ENCODE peak calls at places on chromosome 21, in six cellular contexts. One of them, this sample, is unnamed.

GRCh38 chr21:22260274-22260673 is 1262.1 kb downstream of the NCAM2 start:
- DNase-seq in sigmoid colon: no peak
- DNase-seq in prostate gland: no peak
- DNase-seq in suprapubic skin: no peak
- DNase-seq in HCT116: no peak
- DNase-seq in stomach: no peak
- DNase-seq in this sample: no peak

GRCh38 chr21:36169465-36170128 is 13.0 kb downstream of the DOP1B start:
- DNase-seq in sigmoid colon: no peak
- DNase-seq in prostate gland: no peak
- DNase-seq in suprapubic skin: no peak
- DNase-seq in HCT116: no peak
- DNase-seq in stomach: no peak
- DNase-seq in this sample: no peak

GRCh38 chr21:35953570-35953969 is 106.8 kb downstream of the SETD4 start:
- DNase-seq in sigmoid colon: no peak
- DNase-seq in prostate gland: peak; percentile 42
- DNase-seq in suprapubic skin: no peak
- DNase-seq in HCT116: no peak
- DNase-seq in stomach: no peak
- DNase-seq in this sample: no peak

GRCh38 chr21:35505067-35505466 is 456.0 kb upstream of the RUNX1 start:
- DNase-seq in sigmoid colon: no peak
- DNase-seq in prostate gland: no peak
- DNase-seq in suprapubic skin: no peak
- DNase-seq in HCT116: no peak
- DNase-seq in stomach: no peak
- DNase-seq in this sample: no peak

GRCh38 chr21:25895565-25896205 is 160.9 kb downstream of the GABPA start:
- DNase-seq in sigmoid colon: no peak
- DNase-seq in prostate gland: no peak
- DNase-seq in suprapubic skin: no peak
- DNase-seq in HCT116: no peak
- DNase-seq in stomach: no peak
- DNase-seq in this sample: peak; percentile 40

GRCh38 chr21:22019766-22020165 is 1021.6 kb downstream of the NCAM2 start:
- DNase-seq in sigmoid colon: no peak
- DNase-seq in prostate gland: no peak
- DNase-seq in suprapubic skin: no peak
- DNase-seq in HCT116: no peak
- DNase-seq in stomach: no peak
- DNase-seq in this sample: no peak

GRCh38 chr21:36663033-36663855 is 35.7 kb upstream of the SIM2 start:
- DNase-seq in sigmoid colon: no peak
- DNase-seq in prostate gland: no peak
- DNase-seq in suprapubic skin: no peak
- DNase-seq in HCT116: no peak
- DNase-seq in stomach: no peak
- DNase-seq in this sample: no peak

GRCh38 chr21:38768385-38769071 is 37.2 kb upstream of the ETS2 start:
- DNase-seq in sigmoid colon: no peak
- DNase-seq in prostate gland: no peak
- DNase-seq in suprapubic skin: no peak
- DNase-seq in HCT116: no peak
- DNase-seq in stomach: no peak
- DNase-seq in this sample: no peak

GRCh38 chr21:30880914-30881313 is 466 bp downstream of the KRTAP11-1 start:
- DNase-seq in sigmoid colon: no peak
- DNase-seq in prostate gland: no peak
- DNase-seq in suprapubic skin: no peak
- DNase-seq in HCT116: no peak
- DNase-seq in stomach: no peak
- DNase-seq in this sample: no peak

GRCh38 chr21:20259035-20259867 is 739.0 kb upstream of the NCAM2 start:
- DNase-seq in sigmoid colon: no peak
- DNase-seq in prostate gland: no peak
- DNase-seq in suprapubic skin: no peak
- DNase-seq in HCT116: no peak
- DNase-seq in stomach: no peak
- DNase-seq in this sample: no peak

GRCh38 chr21:33554982-33555344 is 12.1 kb downstream of the SON start:
- DNase-seq in sigmoid colon: no peak
- DNase-seq in prostate gland: no peak
- DNase-seq in suprapubic skin: no peak
- DNase-seq in HCT116: no peak
- DNase-seq in stomach: no peak
- DNase-seq in this sample: no peak

GRCh38 chr21:31236528-31236927 is 107.5 kb downstream of the TIAM1 start:
- DNase-seq in sigmoid colon: no peak
- DNase-seq in prostate gland: no peak
- DNase-seq in suprapubic skin: no peak
- DNase-seq in HCT116: no peak
- DNase-seq in stomach: no peak
- DNase-seq in this sample: no peak

GRCh38 chr21:42332557-42332956 is 17.3 kb upstream of the TFF3 start:
- DNase-seq in sigmoid colon: no peak
- DNase-seq in prostate gland: no peak
- DNase-seq in suprapubic skin: no peak
- DNase-seq in HCT116: no peak
- DNase-seq in stomach: no peak
- DNase-seq in this sample: no peak

GRCh38 chr21:42337276-42337675 is 13.5 kb downstream of the TFF2 start:
- DNase-seq in sigmoid colon: peak; percentile 5
- DNase-seq in prostate gland: no peak
- DNase-seq in suprapubic skin: no peak
- DNase-seq in HCT116: no peak
- DNase-seq in stomach: no peak
- DNase-seq in this sample: no peak

GRCh38 chr21:42337830-42338729 is 12.7 kb downstream of the TFF2 start:
- DNase-seq in sigmoid colon: peak; percentile 75
- DNase-seq in prostate gland: peak; percentile 88
- DNase-seq in suprapubic skin: peak; percentile 76
- DNase-seq in HCT116: no peak
- DNase-seq in stomach: peak; percentile 90
- DNase-seq in this sample: peak; percentile 2

GRCh38 chr21:42338730-42339715 is 11.8 kb downstream of the TFF2 start:
- DNase-seq in sigmoid colon: peak; percentile 53
- DNase-seq in prostate gland: no peak
- DNase-seq in suprapubic skin: no peak
- DNase-seq in HCT116: no peak
- DNase-seq in stomach: no peak
- DNase-seq in this sample: no peak

DNA sequence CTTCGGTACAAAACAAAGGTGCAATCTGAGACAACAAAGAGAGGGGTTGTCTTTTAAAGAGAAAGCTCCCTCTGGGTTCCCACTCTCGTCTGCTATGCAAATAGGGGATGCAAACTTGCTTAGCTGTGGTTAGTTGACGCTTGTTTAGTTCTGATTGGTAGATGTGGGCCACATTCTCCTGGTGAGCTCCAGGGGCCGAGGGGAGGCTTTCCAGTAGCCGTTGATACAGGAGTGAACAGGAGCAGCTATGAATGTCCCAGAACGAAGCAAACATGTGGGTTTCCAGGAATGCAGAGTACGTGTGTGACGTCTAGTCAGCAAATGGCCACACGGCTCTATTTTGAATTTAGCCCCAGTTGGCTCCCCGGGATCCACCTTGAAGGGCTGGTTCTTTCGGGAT is 14.7 kb downstream of the TFF2 start:
- DNase-seq in sigmoid colon: peak; percentile 15
- DNase-seq in prostate gland: no peak
- DNase-seq in suprapubic skin: no peak
- DNase-seq in HCT116: no peak
- DNase-seq in stomach: no peak
- DNase-seq in this sample: no peak
- TF ChIP-seq POLR2AphosphoS5 in sigmoid colon: no peak
- TF ChIP-seq POLR2AphosphoS5 in prostate gland: no peak
- TF ChIP-seq POLR2AphosphoS5 in suprapubic skin: no peak
- TF ChIP-seq POLR2AphosphoS5 in HCT116: no peak
- TF ChIP-seq POLR2AphosphoS5 in stomach: no peak
- TF ChIP-seq POLR2AphosphoS5 in this sample: no peak

GRCh38 chr21:32411366-32412161 is 942 bp upstream of the EVA1C start:
- DNase-seq in sigmoid colon: peak; percentile 97
- DNase-seq in prostate gland: peak; percentile 93
- DNase-seq in suprapubic skin: peak; percentile 96
- DNase-seq in HCT116: no peak
- DNase-seq in stomach: peak; percentile 97
- DNase-seq in this sample: no peak
- TF ChIP-seq POLR2AphosphoS5 in sigmoid colon: peak; percentile 96
- TF ChIP-seq POLR2AphosphoS5 in prostate gland: peak; percentile 96
- TF ChIP-seq POLR2AphosphoS5 in suprapubic skin: peak; percentile 95
- TF ChIP-seq POLR2AphosphoS5 in HCT116: peak; percentile 77
- TF ChIP-seq POLR2AphosphoS5 in stomach: peak; percentile 99
- TF ChIP-seq POLR2AphosphoS5 in this sample: no peak

GRCh38 chr21:46229133-46229922 is 754 bp upstream of the LSS start:
- DNase-seq in sigmoid colon: peak; percentile 74
- DNase-seq in prostate gland: no peak
- DNase-seq in suprapubic skin: peak; percentile 85
- DNase-seq in HCT116: no peak
- DNase-seq in stomach: no peak
- DNase-seq in this sample: no peak

GRCh38 chr21:46228345-46229051 is at the start of gene LSS:
- DNase-seq in sigmoid colon: peak; percentile 99
- DNase-seq in prostate gland: peak; percentile 98
- DNase-seq in suprapubic skin: peak; percentile 98
- DNase-seq in HCT116: peak; percentile 93
- DNase-seq in stomach: peak; percentile 98
- DNase-seq in this sample: peak; percentile 79

GRCh38 chr21:46226146-46226545 is 2.4 kb downstream of the LSS start:
- DNase-seq in sigmoid colon: peak; percentile 72
- DNase-seq in prostate gland: no peak
- DNase-seq in suprapubic skin: peak; percentile 35
- DNase-seq in HCT116: no peak
- DNase-seq in stomach: no peak
- DNase-seq in this sample: no peak

GRCh38 chr21:46226920-46227599 is 1.5 kb downstream of the LSS start:
- DNase-seq in sigmoid colon: peak; percentile 59
- DNase-seq in prostate gland: peak; percentile 41
- DNase-seq in suprapubic skin: peak; percentile 60
- DNase-seq in HCT116: no peak
- DNase-seq in stomach: no peak
- DNase-seq in this sample: peak; percentile 32

GRCh38 chr21:46227811-46228344 is 696 bp downstream of the LSS start:
- DNase-seq in sigmoid colon: peak; percentile 67
- DNase-seq in prostate gland: no peak
- DNase-seq in suprapubic skin: peak; percentile 57
- DNase-seq in HCT116: no peak
- DNase-seq in stomach: no peak
- DNase-seq in this sample: no peak
- TF ChIP-seq POLR2AphosphoS5 in sigmoid colon: no peak
- TF ChIP-seq POLR2AphosphoS5 in prostate gland: no peak
- TF ChIP-seq POLR2AphosphoS5 in suprapubic skin: no peak
- TF ChIP-seq POLR2AphosphoS5 in HCT116: no peak
- TF ChIP-seq POLR2AphosphoS5 in stomach: no peak
- TF ChIP-seq POLR2AphosphoS5 in this sample: no peak

GRCh38 chr21:42038393-42038792 is 28.2 kb upstream of the ZBTB21 start:
- DNase-seq in sigmoid colon: peak; percentile 52
- DNase-seq in prostate gland: no peak
- DNase-seq in suprapubic skin: no peak
- DNase-seq in HCT116: no peak
- DNase-seq in stomach: no peak
- DNase-seq in this sample: no peak

GRCh38 chr21:42040411-42041180 is 30.4 kb upstream of the ZBTB21 start:
- DNase-seq in sigmoid colon: peak; percentile 74
- DNase-seq in prostate gland: no peak
- DNase-seq in suprapubic skin: no peak
- DNase-seq in HCT116: peak; percentile 79
- DNase-seq in stomach: no peak
- DNase-seq in this sample: no peak

GRCh38 chr21:42039911-42040351 is 29.8 kb upstream of the ZBTB21 start:
- DNase-seq in sigmoid colon: no peak
- DNase-seq in prostate gland: no peak
- DNase-seq in suprapubic skin: peak; percentile 58
- DNase-seq in HCT116: no peak
- DNase-seq in stomach: no peak
- DNase-seq in this sample: no peak

GRCh38 chr21:42038826-42039425 is 28.8 kb upstream of the ZBTB21 start:
- DNase-seq in sigmoid colon: no peak
- DNase-seq in prostate gland: no peak
- DNase-seq in suprapubic skin: no peak
- DNase-seq in HCT116: no peak
- DNase-seq in stomach: no peak
- DNase-seq in this sample: no peak

GRCh38 chr21:42039470-42039901 is 29.3 kb upstream of the ZBTB21 start:
- DNase-seq in sigmoid colon: peak; percentile 63
- DNase-seq in prostate gland: peak; percentile 44
- DNase-seq in suprapubic skin: no peak
- DNase-seq in HCT116: no peak
- DNase-seq in stomach: no peak
- DNase-seq in this sample: no peak
- TF ChIP-seq POLR2AphosphoS5 in sigmoid colon: peak; percentile 41
- TF ChIP-seq POLR2AphosphoS5 in prostate gland: peak; percentile 60
- TF ChIP-seq POLR2AphosphoS5 in suprapubic skin: no peak
- TF ChIP-seq POLR2AphosphoS5 in HCT116: no peak
- TF ChIP-seq POLR2AphosphoS5 in stomach: no peak
- TF ChIP-seq POLR2AphosphoS5 in this sample: no peak

DNA sequence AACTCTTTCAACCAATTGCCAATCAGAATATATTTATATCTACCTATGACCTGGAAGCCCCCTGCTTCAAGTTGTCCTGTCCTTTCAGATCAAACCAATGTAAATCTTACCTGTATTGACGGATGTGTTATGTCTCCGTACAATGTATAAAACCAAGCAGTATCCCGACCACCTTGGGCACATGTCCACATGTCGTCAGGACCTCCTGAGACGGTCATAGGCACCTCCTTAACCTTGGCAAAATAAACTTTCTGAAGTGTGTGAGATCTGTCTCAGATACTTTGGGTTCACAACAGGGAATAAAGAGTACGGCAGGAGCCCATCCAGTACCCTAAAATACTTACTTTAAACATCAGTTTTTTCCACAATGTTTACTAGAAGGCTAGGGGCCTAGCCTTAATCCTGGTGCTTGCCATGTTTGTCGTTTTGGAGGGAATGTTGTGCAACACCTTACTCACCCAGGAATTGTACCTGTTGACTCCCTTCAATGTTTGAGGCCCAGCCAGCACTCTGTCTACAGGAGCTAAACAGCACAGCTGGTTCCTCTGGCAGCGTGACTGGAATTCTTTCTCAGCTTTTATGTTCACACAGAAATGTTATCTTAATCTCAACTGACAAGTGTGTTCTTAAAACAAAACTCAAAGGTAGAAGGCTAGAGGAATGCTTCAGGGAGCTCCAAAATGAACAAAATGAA is 90.8 kb upstream of the USP25 start:
- DNase-seq in sigmoid colon: no peak
- DNase-seq in prostate gland: peak; percentile 89
- DNase-seq in suprapubic skin: no peak
- DNase-seq in HCT116: no peak
- DNase-seq in stomach: peak; percentile 92
- DNase-seq in this sample: no peak
- TF ChIP-seq POLR2AphosphoS5 in sigmoid colon: no peak
- TF ChIP-seq POLR2AphosphoS5 in prostate gland: peak; percentile 73
- TF ChIP-seq POLR2AphosphoS5 in suprapubic skin: no peak
- TF ChIP-seq POLR2AphosphoS5 in HCT116: no peak
- TF ChIP-seq POLR2AphosphoS5 in stomach: no peak
- TF ChIP-seq POLR2AphosphoS5 in this sample: no peak